ENCODE peak calls at places on chromosomes 2 and 18, in nine cellular contexts. A is fibroblast of lung; I is mesothelial cell of epicardium; T is endothelial cell; P is gastrocnemius medialis; M is right atrium auricular region; Z is GM12864; S is dorsolateral prefrontal cortex; W is CD8-positive, alpha-beta T cell. B is an unnamed sample.

GRCh38 chr2:240896871-240897692 is 1.1 kb upstream of the MAB21L4 start:
- DNase-seq in S (no peak), T (no peak), A (no peak), P (no peak), Z (no peak), I (no peak), W (no peak), M (no peak), B (no peak)

GRCh38 chr18:7370812-7371211 is 139.9 kb downstream of the LRRC30 start:
- DNase-seq in T (peak), S (no peak), M (peak), I (no peak), Z (no peak), W (no peak), A (no peak), P (peak), B (no peak)

GRCh38 chr2:205198130-205198505 is 484.2 kb upstream of the NRP2 start:
- DNase-seq in T (peak), P (no peak), Z (no peak), W (no peak), I (no peak), A (peak), S (no peak), M (no peak), B (no peak)

GRCh38 chr18:33375829-33376228 is 64.7 kb downstream of the CCDC178 start:
- DNase-seq in T (no peak), I (no peak), M (no peak), W (no peak), Z (no peak), S (no peak), A (no peak), P (no peak), B (no peak)

GRCh38 chr18:70243131-70243530 is 37.6 kb upstream of the RTTN start:
- DNase-seq in A (peak), I (no peak), M (no peak), Z (no peak), S (no peak), P (no peak), T (no peak), W (no peak), B (no peak)

GRCh38 chr2:67560818-67561221 is 163.7 kb downstream of the ETAA1 start:
- DNase-seq in T (no peak), W (no peak), S (no peak), A (peak), P (no peak), I (no peak), M (no peak), Z (no peak), B (no peak)

GRCh38 chr2:18378020-18378653 is 182.3 kb downstream of the RDH14 start:
- DNase-seq in A (peak), T (peak), S (peak), P (no peak), Z (no peak), M (no peak), W (peak), I (peak), B (peak)

GRCh38 chr2:19609266-19609665 is 250.8 kb upstream of the OSR1 start:
- DNase-seq in I (no peak), W (no peak), M (no peak), Z (no peak), S (no peak), T (no peak), P (no peak), A (no peak), B (no peak)

GRCh38 chr18:46042571-46043123 is 29.4 kb downstream of the PSTPIP2 start:
- DNase-seq in W (no peak), T (no peak), A (peak), S (no peak), I (no peak), Z (no peak), P (no peak), M (no peak), B (no peak)

GRCh38 chr2:121825003-121825950 is 69.8 kb downstream of the TSN start:
- DNase-seq in Z (no peak), I (no peak), M (no peak), S (no peak), W (no peak), T (no peak), P (no peak), A (no peak), B (no peak)

GRCh38 chr2:56754627-56755026 is 570.8 kb downstream of the CCDC85A start:
- DNase-seq in S (no peak), Z (no peak), M (no peak), T (no peak), W (no peak), P (no peak), A (no peak), I (no peak), B (no peak)

GRCh38 chr2:56763683-56764082 is 579.9 kb downstream of the CCDC85A start:
- DNase-seq in W (no peak), P (no peak), S (no peak), T (no peak), Z (no peak), I (no peak), A (no peak), M (no peak), B (no peak)

GRCh38 chr2:56753182-56753581 is 569.4 kb downstream of the CCDC85A start:
- DNase-seq in A (no peak), S (no peak), M (no peak), W (no peak), P (no peak), I (no peak), T (no peak), Z (no peak), B (peak)

GRCh38 chr2:56754066-56754615 is 570.4 kb downstream of the CCDC85A start:
- DNase-seq in M (no peak), Z (no peak), T (no peak), P (no peak), W (no peak), I (no peak), S (no peak), A (no peak), B (no peak)

DNA sequence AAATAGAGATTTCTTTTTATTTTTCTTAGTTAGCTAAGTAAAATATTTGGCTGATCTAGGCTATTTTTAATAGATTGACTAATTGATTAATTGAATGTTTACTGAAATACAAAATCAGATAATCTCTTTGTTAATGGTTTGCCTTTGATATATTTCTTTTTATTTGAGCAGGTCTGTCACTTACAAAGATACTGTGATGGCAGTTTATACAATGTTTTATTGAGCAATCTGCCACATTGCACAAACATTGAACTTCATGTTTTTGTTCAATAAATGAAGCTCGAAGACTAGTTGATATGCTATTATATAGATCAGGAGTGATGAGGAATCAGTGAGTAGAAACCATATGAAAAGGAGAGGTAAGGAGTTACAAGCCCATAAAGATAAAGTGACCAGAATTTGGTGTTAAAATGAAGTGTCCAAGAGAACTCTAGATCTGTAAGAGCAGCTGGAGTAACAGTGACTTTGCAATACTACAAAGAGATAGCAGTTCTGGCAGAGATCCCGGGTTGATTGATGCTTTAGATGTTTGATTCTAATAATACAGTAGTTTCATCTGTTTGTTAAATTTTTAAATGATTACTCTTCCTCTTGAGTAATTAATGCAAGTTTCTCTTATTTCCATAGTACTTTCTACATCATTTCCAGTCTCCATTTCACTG is 574.2 kb downstream of the CCDC85A start:
- DNase-seq in I (no peak), T (no peak), W (no peak), A (no peak), P (no peak), Z (no peak), M (no peak), S (no peak), B (no peak)
- TF ChIP-seq CTCF in I (no peak), T (no peak), W (no peak), A (no peak), P (no peak), Z (no peak), M (no peak), S (no peak), B (no peak)

GRCh38 chr2:88055436-88056128 is at the start of gene KRCC1:
- DNase-seq in A (peak), S (peak), W (peak), M (peak), P (peak), I (peak), Z (peak), T (peak), B (peak)
- TF ChIP-seq CTCF in A (no peak), S (peak), W (no peak), M (peak), P (no peak), I (no peak), Z (no peak), T (no peak), B (no peak)

DNA sequence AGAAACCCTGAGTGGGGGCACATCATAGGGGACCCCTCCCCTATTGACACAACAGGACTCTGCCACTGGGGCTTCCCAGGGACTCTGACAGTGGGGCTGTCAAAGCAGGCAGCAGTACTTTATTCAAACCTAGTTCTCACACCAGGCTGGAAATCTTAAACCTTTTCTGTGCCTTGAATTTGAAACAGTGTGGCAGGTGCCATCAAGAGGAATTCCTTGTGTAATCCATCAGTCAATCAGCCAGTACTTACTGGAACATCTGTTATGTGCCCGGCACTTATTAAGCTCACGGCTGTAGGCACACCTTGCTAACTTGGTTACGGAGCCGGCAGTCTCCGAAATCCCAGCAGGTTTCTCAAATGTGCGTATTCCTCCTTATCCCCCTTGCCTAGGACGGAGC is 12.0 kb downstream of the GLI2 start:
- DNase-seq in I (no peak), W (no peak), T (no peak), P (no peak), Z (no peak), A (no peak), M (peak), S (no peak), B (no peak)
- TF ChIP-seq CTCF in I (no peak), W (no peak), T (no peak), P (no peak), Z (no peak), A (no peak), M (no peak), S (no peak), B (no peak)

GRCh38 chr18:59268722-59269562 is 4.3 kb downstream of the RAX start:
- DNase-seq in A (no peak), I (peak), S (no peak), P (no peak), M (no peak), Z (no peak), T (peak), W (no peak), B (peak)
- TF ChIP-seq CTCF in A (no peak), I (no peak), S (no peak), P (no peak), M (no peak), Z (peak), T (peak), W (no peak), B (peak)

GRCh38 chr2:79085382-79085781 is 2.4 kb downstream of the REG1B start:
- DNase-seq in W (no peak), Z (no peak), A (no peak), T (no peak), P (no peak), M (no peak), I (no peak), S (no peak), B (no peak)
- TF ChIP-seq CTCF in W (no peak), Z (no peak), A (no peak), T (no peak), P (no peak), M (no peak), I (no peak), S (no peak), B (no peak)

DNA sequence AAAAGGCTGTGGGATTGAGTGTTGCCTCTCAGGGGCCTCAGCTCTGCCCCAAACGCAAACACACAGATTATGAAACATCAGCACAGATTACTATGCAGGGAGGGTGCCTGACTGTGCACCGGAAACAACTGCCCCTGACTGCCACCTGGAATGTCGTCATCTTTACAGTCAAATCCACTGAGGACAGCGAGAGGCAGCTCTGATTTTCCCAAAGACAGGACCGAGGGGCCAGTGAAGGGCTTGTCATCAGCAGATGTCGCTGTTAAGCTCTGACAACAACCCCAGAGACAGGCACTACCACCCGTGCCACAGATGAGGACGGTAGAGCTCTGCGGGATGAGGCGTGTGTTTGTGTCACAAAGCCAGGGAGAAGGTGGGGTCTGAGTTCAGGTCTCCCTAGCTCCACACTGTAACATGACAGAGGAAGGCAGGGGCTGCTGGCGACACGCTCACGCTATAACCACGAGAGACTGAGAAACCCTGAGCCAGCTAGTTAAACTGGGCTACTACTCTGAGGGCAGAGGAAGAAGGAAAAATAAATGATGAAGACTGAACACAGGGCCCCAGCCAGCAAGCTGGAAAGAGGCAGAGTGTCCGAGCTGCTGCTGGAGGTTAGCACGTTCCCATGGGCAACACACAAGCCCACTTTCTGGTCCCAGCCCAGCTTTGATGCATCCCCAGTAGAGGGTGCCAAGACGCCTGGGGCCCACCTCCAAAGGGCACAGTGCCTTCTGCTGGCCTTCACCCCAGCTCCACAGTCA is 47.0 kb downstream of the PARD6G start:
- DNase-seq in Z (no peak), W (no peak), M (peak), A (no peak), I (peak), T (no peak), P (no peak), S (peak), B (no peak)
- TF ChIP-seq CTCF in Z (no peak), W (no peak), M (peak), A (peak), I (no peak), T (no peak), P (no peak), S (peak), B (peak)

DNA sequence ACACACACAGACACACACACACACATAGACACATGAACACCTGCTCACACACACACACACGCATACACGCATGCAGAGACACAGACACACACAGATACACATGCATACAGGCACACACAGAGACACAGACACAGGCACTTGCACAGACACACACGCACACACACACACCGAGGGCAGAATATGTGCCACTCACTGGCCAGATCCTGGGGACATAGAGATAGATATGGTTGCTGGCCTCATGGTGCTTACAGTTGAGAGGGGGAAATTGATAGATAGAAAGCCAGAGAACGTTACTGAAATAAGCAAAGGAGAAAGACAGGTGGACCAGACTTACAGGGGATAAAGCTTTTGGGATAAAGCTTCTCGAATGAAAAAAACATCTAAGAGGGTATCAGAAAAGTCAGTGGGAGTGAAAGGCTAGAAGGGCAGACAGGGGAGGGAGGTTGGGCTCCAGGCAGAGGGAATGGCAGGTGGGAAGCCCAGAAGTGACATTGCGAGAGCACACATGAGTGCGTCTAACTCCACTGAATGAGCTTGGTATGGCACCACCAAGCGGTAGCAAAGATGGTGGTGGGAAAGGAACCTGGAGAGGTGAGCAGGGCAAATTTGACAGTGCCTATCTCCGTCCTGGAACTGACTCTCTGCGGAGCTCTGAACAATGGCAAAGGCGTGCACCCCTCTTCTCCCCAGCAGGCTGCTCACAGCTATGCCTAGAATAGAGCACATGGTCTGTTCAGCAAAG is 390.1 kb upstream of the TRIB2 start:
- DNase-seq in T (no peak), S (no peak), I (no peak), Z (no peak), P (no peak), M (no peak), W (no peak), A (no peak), B (peak)
- TF ChIP-seq CTCF in T (no peak), S (no peak), I (no peak), Z (no peak), P (no peak), M (no peak), W (no peak), A (peak), B (peak)

DNA sequence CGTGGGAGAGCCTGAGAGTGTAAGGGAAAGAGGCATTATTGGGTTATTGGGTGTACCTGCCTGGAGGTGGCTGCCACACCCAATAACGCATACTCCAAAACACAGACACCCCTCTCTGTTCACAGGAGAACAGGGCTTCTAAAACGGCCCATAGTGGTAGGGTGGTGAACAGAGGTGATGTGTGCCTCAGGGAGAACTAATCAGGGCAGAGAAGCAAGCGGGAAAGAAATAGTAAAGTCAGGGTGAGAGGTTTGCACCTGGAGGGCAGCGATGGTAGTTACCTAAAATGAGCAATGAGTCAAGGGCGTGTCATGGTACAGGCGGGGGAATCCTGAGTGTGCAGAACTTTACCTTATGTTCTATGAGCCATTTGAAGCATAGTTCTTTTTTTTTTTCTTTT is 21.5 kb upstream of the VPS4B start:
- DNase-seq in T (no peak), S (no peak), W (no peak), I (no peak), P (no peak), Z (no peak), A (no peak), M (no peak), B (no peak)
- TF ChIP-seq CTCF in T (no peak), S (no peak), W (no peak), I (no peak), P (no peak), Z (no peak), A (no peak), M (no peak), B (no peak)

B was measured in GM20000.